ENCODE peak calls at places on chromosomes 7 and 10, in four cellular contexts. H, Q, F and R are unnamed samples.

GRCh38 chr10:132542086-132542775 is 4.6 kb downstream of the INPP5A start:
- DNase-seq in H (no peak), Q (no peak), F (peak; percentile 1), R (no peak)

GRCh38 chr7:7970620-7971307 is 2.2 kb downstream of the GLCCI1 start:
- DNase-seq in H (peak; percentile 61), Q (no peak), F (no peak), R (no peak)

GRCh38 chr10:120987359-120987758 is 136.2 kb downstream of the WDR11 start:
- DNase-seq in H (peak; percentile 63), Q (no peak), F (no peak), R (no peak)

GRCh38 chr10:23035569-23035968 is 59.8 kb upstream of the MSRB2 start:
- DNase-seq in H (no peak), Q (no peak), F (no peak), R (no peak)

GRCh38 chr10:96439655-96440217 is 74.0 kb downstream of the TLL2 start:
- DNase-seq in H (no peak), Q (no peak), F (no peak), R (no peak)

GRCh38 chr10:104350146-104350635 is 3.4 kb upstream of the CFAP58 start:
- DNase-seq in H (peak; percentile 77), Q (no peak), F (no peak), R (no peak)

GRCh38 chr7:7820939-7821338 is 102.5 kb upstream of the RPA3 start:
- DNase-seq in H (peak; percentile 25), Q (no peak), F (no peak), R (no peak)

GRCh38 chr7:12314199-12314598 is 89.5 kb downstream of the VWDE start:
- DNase-seq in H (no peak), Q (no peak), F (no peak), R (no peak)

GRCh38 chr7:107162466-107162865 is 6.3 kb upstream of the HBP1 start:
- DNase-seq in H (no peak), Q (no peak), F (no peak), R (no peak)

GRCh38 chr7:129434846-129435318 is 650 bp downstream of the STRIP2 start:
- DNase-seq in H (peak; percentile 66), Q (no peak), F (no peak), R (no peak)

GRCh38 chr7:69443136-69443535 is 155.1 kb upstream of the AUTS2 start:
- DNase-seq in H (no peak), Q (no peak), F (no peak), R (no peak)

GRCh38 chr7:42315631-42316030 is 78.6 kb upstream of the GLI3 start:
- DNase-seq in H (no peak), Q (no peak), F (no peak), R (no peak)

GRCh38 chr7:129252133-129252532 is 27.3 kb downstream of the AHCYL2 start:
- DNase-seq in H (no peak), Q (no peak), F (no peak), R (no peak)

GRCh38 chr7:41918597-41918996 is 215.7 kb upstream of the INHBA start:
- DNase-seq in H (no peak), Q (no peak), F (no peak), R (no peak)

GRCh38 chr7:30694218-30694745 is 12.0 kb upstream of the CRHR2 start:
- DNase-seq in H (no peak), Q (no peak), F (no peak), R (no peak)

GRCh38 chr7:73761854-73762658 is 8.0 kb downstream of the CLDN3 start:
- DNase-seq in H (no peak), Q (no peak), F (no peak), R (no peak)

GRCh38 chr7:38506756-38507155 is 124.4 kb downstream of the AMPH start:
- DNase-seq in H (no peak), Q (no peak), F (no peak), R (peak; percentile 24)

GRCh38 chr10:101656915-101657314 is 38.1 kb downstream of the FBXW4 start:
- DNase-seq in H (no peak), Q (no peak), F (no peak), R (no peak)

GRCh38 chr10:46268076-46268881 is 18.5 kb upstream of the ANTXRL start:
- DNase-seq in H (no peak), Q (no peak), F (no peak), R (no peak)

GRCh38 chr7:55113760-55114541 is 95.1 kb downstream of the EGFR start:
- DNase-seq in H (no peak), Q (no peak), F (no peak), R (no peak)

GRCh38 chr7:30406664-30407425 is 71.7 kb downstream of the NOD1 start:
- DNase-seq in H (no peak), Q (no peak), F (no peak), R (no peak)

DNA sequence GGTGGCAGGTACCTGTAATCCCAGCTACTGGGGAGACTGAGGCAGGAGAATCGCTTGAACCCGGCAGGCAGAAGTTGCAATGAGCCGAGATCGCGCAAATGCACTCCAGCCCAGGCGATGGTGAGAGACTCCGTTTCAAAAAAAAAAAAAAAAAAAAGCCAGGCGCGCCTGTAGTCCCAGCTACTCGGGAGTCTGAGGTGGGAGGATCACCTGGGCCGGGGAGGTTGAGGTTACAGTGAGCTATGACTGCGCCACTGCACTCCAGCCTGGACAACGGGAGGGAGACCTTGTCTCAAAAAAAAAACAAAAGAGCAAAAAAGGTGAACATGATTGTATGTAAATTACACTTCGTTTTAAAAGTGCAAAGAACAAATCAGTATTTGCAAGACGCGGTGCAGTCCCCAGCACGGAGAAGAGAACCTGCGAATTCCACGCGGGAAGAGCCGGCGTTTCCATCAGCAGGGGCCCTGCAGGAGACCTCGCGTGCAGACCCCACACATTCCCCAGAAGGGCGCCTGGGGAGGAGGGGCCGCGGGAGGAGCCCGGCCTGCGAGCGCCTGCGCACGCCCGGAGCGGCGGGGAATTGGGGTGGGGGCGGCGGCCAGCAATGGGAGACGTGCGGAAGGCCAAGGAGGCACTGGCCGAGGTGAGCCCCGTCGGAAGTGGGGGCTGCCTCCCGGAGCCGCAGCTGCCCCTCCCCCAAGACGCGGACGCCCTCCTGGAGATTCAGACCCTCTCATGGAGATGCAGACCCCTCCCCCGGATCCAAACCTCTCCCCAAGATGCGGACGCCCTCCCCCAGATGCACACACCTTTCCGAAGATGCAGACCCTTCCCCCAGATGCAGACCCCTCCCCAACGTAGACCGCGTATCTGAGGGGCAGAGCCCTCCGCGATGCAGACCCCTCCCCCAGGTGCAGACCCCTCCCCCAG is 16.7 kb upstream of the SUN1 start:
- DNase-seq in H (peak; percentile 50), Q (no peak), F (no peak), R (no peak)
- H3K4me3 ChIP-seq in H (no peak overlapping the region), Q (peak overlapping the region; percentile 48), F (peak overlapping the region; percentile 83), R (peak overlapping the region; percentile 65)

GRCh38 chr10:49139000-49139865 is 5.4 kb upstream of the FAM170B start:
- DNase-seq in H (no peak), Q (no peak), F (no peak), R (peak; percentile 62)

GRCh38 chr10:49141541-49142332 is 7.9 kb upstream of the FAM170B start:
- DNase-seq in H (no peak), Q (no peak), F (no peak), R (no peak)

GRCh38 chr10:49138361-49138891 is 4.6 kb upstream of the FAM170B start:
- DNase-seq in H (no peak), Q (no peak), F (no peak), R (no peak)

GRCh38 chr10:49139866-49140195 is 6.0 kb upstream of the FAM170B start:
- DNase-seq in H (no peak), Q (no peak), F (no peak), R (peak; percentile 90)

DNA sequence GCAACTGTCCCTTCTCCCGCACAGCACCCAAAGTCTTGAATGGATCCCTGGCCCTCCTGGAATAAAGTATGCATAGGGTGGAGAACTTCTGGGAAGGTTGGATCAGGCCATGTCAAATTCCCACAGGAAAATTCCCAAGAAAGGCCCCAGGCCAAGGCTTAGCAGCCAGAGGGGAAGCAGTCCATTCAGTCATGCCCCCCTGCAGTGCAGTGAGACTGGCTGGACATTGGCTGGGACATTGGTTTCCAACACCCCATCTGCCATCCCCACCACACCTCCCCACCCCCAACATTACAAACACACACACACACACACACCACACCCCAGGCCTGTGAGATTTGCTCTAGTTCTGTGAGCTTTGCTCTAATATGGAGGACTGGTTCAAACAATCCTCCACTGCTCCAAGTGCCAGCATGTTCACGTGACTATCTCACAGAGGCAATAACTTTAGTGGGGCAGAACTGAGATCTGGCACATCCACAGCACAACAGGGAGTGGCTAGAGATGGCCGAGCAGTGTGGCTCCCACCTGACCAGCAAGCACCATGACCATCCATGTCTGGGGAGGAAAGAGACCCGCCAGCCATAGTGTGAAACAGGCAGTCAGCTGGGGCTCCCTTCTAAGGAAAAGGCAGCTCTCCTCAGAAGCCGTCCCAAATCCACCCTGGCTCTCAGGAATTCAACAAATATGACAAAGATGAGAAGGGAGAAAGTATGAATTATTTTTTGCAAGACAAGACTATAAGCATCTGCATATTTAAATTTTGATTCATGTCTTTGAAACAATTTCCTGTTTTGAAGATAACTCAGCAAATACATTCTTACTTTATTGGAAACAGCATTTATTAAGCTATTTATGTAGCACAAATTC is 6.7 kb upstream of the FAM170B start:
- DNase-seq in H (no peak), Q (no peak), F (no peak), R (no peak)
- H3K4me3 ChIP-seq in H (no peak overlapping the region), Q (no peak overlapping the region), F (no peak overlapping the region), R (no peak overlapping the region)

DNA sequence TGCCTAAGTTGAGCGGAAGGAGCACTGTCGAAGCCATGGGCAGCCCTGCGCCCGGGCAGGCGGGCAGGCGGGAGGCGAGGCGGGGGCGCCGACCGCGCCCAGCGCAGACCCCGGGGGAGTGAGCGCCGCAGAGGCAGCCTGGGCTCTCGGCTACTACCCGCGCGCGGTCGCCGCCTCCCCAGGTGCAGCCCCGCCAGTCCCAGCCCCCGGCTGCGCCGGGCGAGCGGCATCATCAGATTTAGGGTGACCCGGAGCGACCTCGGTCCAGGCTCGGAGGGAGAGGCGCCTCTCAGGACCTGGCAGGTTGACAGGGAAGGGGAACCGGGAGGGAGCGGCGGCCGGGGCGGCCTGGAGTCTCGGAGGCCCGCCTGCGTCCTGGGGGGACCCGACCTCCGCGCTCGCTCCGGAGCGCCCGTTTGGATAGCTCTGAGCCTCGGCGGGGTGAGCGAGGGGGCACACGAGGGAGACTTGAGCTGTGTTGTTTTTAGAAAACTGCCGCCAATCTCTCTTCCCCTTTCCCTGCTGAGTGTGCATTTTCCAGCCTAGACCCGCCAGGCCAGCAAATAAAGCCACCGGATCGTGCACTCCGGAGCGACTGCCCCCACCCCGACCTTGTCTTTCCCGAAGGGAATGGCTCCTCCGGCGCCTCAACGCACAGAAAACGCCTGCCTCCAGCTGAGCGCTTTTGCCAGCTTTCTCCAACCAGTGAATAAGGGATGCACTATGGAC is 2.3 kb upstream of the NRP1 start:
- DNase-seq in H (peak; percentile 2), Q (no peak), F (no peak), R (no peak)
- H3K4me3 ChIP-seq in H (no peak overlapping the region), Q (no peak overlapping the region), F (peak overlapping the region; percentile 94), R (peak overlapping the region; percentile 86)

GRCh38 chr7:155969192-155969929 is 157.1 kb upstream of the SHH start:
- DNase-seq in H (no peak), Q (no peak), F (no peak), R (no peak)
- H3K4me3 ChIP-seq in H (no peak overlapping the region), Q (no peak overlapping the region), F (no peak overlapping the region), R (no peak overlapping the region)

GRCh38 chr10:50027195-50027594 is 39.0 kb downstream of the AGAP6 start:
- DNase-seq in H (no peak), Q (no peak), F (no peak), R (no peak)

GRCh38 chr10:50025627-50026026 is 37.4 kb downstream of the AGAP6 start:
- DNase-seq in H (no peak), Q (no peak), F (no peak), R (no peak)

DNA sequence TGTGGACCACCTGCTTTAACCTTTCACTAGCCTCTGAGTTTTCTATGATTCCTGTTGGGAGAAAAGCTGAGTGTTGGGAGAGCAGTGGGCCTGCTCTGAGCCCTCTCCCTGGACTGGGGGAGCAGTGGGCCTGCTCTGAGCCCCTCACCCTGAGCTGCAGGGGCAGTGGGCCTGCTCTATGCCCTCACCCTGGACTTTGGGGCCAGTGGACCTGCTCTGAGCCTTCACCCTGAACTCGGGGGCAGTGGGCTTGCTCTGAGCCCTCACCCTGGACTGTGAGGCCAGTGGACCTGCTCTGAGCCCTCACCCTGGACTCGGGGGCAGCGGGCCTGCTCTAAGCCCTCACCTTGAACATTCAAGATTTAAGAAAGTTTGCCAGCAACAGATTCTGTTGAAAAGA is 33.4 kb downstream of the AGAP6 start:
- DNase-seq in H (no peak), Q (no peak), F (no peak), R (no peak)
- H3K4me3 ChIP-seq in H (no peak overlapping the region), Q (no peak overlapping the region), F (no peak overlapping the region), R (no peak overlapping the region)